ENCODE peak calls at places on chromosomes 7 and 10, in four cellular contexts. R is hypothalamus, U is nucleus accumbens, C is HEK293T. P is an unnamed sample.

GRCh38 chr7:73817121-73817520 is 13.7 kb upstream of the CLDN4 start:
- DNase-seq in U (no peak), C (no peak), R (no peak), P (no peak)

GRCh38 chr10:94066411-94066810 is 72.7 kb downstream of the PLCE1 start:
- DNase-seq in C (peak; percentile 54), R (no peak), U (no peak), P (no peak)

GRCh38 chr10:80530251-80530650 is 7.5 kb upstream of the SH2D4B start:
- DNase-seq in R (no peak), C (no peak), U (no peak), P (no peak)

GRCh38 chr10:112887968-112888367 is 62.1 kb upstream of the TCF7L2 start:
- DNase-seq in U (no peak), C (no peak), R (no peak), P (no peak)

GRCh38 chr10:129744134-129744895 is 219.8 kb downstream of the EBF3 start:
- DNase-seq in C (peak; percentile 4), R (no peak), U (no peak), P (no peak)

GRCh38 chr7:66921396-66921917 is 432 bp downstream of the TMEM248 start:
- DNase-seq in C (peak; percentile 25), R (peak; percentile 17), U (no peak), P (peak; percentile 52)

GRCh38 chr10:11295492-11295891 is 277.8 kb downstream of the CELF2 start:
- DNase-seq in R (no peak), U (no peak), C (no peak), P (no peak)

GRCh38 chr7:156818133-156818532 is 74.8 kb downstream of the LMBR1 start:
- DNase-seq in C (no peak), R (no peak), U (no peak), P (no peak)

GRCh38 chr7:138519061-138519798 is 59.2 kb downstream of the TRIM24 start:
- DNase-seq in U (no peak), C (no peak), R (no peak), P (no peak)

GRCh38 chr10:132465889-132466519 is 69.0 kb downstream of the PWWP2B start:
- DNase-seq in C (no peak), R (no peak), U (no peak), P (no peak)

GRCh38 chr7:8443871-8444756 is 10.7 kb downstream of the NXPH1 start:
- DNase-seq in C (no peak), U (no peak), R (no peak), P (no peak)

GRCh38 chr10:30560326-30560725 is 69.2 kb downstream of the LYZL2 start:
- DNase-seq in U (no peak), R (no peak), C (no peak), P (no peak)

GRCh38 chr7:4235596-4235995 is 446.5 kb upstream of the FOXK1 start:
- DNase-seq in U (no peak), R (no peak), C (no peak), P (no peak)

GRCh38 chr10:118721005-118721876 is 33.5 kb downstream of the CACUL1 start:
- DNase-seq in C (peak; percentile 44), R (no peak), U (peak; percentile 25), P (no peak)

GRCh38 chr7:131346885-131347592 is 19.4 kb downstream of the MKLN1 start:
- DNase-seq in R (no peak), C (no peak), U (no peak), P (no peak)

GRCh38 chr7:7176421-7177043 is 5.8 kb upstream of the C1GALT1 start:
- DNase-seq in U (no peak), R (no peak), C (no peak), P (no peak)

GRCh38 chr10:44301781-44302400 is 83.0 kb downstream of the CXCL12 start:
- DNase-seq in C (no peak), R (no peak), U (no peak), P (no peak)

GRCh38 chr7:157358041-157358752 is 21.4 kb downstream of the DNAJB6 start:
- DNase-seq in U (no peak), R (no peak), C (no peak), P (no peak)

GRCh38 chr7:142557971-142558582 is 191.2 kb upstream of the PRSS1 start:
- DNase-seq in U (no peak), R (no peak), C (peak; percentile 74), P (no peak)

GRCh38 chr10:130341325-130341724 is 205.1 kb downstream of the GLRX3 start:
- DNase-seq in R (no peak), C (peak; percentile 63), U (no peak), P (no peak)

GRCh38 chr10:48587819-48588218 is 17.1 kb downstream of the ARHGAP22 start:
- DNase-seq in U (no peak), R (no peak), C (no peak), P (no peak)

P was measured in HuH-7.5.